ENCODE peak calls at places on chromosome 16, in seven cellular contexts. I is BJ, C is fibroblast of pulmonary artery, Y is RWPE1, G is fibroblast of the aortic adventitia, E is endothelial cell of umbilical vein, F is IMR-90. D is an unnamed sample.
A peak's percentile ranks its signal among the peaks of the same experiment; 100 is the strongest.

GRCh38 chr16:19909750-19910322 is 25.2 kb upstream of the GPRC5B start:
- DNase-seq in E (no peak), F (no peak), I (no peak), C (no peak), G (no peak), Y (no peak), D (no peak)

GRCh38 chr16:11078812-11079459 is 134.6 kb downstream of the CLEC16A start:
- DNase-seq in C (peak; percentile 89), I (peak; percentile 83), G (peak; percentile 99), F (peak; percentile 83), Y (no peak), E (no peak), D (peak; percentile 22)

GRCh38 chr16:17282247-17282646 is 188.5 kb downstream of the XYLT1 start:
- DNase-seq in F (no peak), G (no peak), I (no peak), C (no peak), Y (no peak), E (no peak), D (no peak)

GRCh38 chr16:50538411-50539052 is 9.7 kb upstream of the NKD1 start:
- DNase-seq in Y (peak; percentile 84), E (no peak), I (no peak), F (no peak), C (no peak), G (no peak), D (peak; percentile 64)

GRCh38 chr16:83513006-83513755 is 294.6 kb upstream of the HSBP1 start:
- DNase-seq in Y (peak; percentile 55), F (peak; percentile 89), G (peak; percentile 74), E (no peak), I (peak; percentile 25), C (peak; percentile 46), D (peak; percentile 67)

GRCh38 chr16:89084411-89084810 is 9.2 kb upstream of the ACSF3 start:
- DNase-seq in G (no peak), Y (no peak), C (no peak), E (no peak), F (no peak), I (no peak), D (no peak)

GRCh38 chr16:19008245-19008644 is 24.5 kb downstream of the TMC7 start:
- DNase-seq in F (peak; percentile 87), C (peak; percentile 68), E (no peak), I (peak; percentile 27), G (peak; percentile 95), Y (peak; percentile 57), D (peak; percentile 86)

GRCh38 chr16:81143921-81144471 is 47.8 kb upstream of the GCSH start:
- DNase-seq in G (no peak), Y (peak; percentile 94), I (no peak), E (no peak), F (no peak), C (no peak), D (peak; percentile 76)

GRCh38 chr16:57591086-57591869 is 37.2 kb upstream of the ADGRG1 start:
- DNase-seq in Y (peak; percentile 92), I (peak; percentile 17), E (peak; percentile 74), G (peak; percentile 94), F (peak; percentile 82), C (peak; percentile 78), D (peak; percentile 87)

GRCh38 chr16:53913082-53913870 is 209.3 kb downstream of the FTO start:
- DNase-seq in C (peak; percentile 97), E (no peak), Y (peak; percentile 62), I (peak; percentile 32), G (peak; percentile 97), F (peak; percentile 94), D (peak; percentile 97)

GRCh38 chr16:49458656-49459445 is 85.2 kb downstream of the C16orf78 start:
- DNase-seq in F (no peak), C (no peak), Y (no peak), E (no peak), I (no peak), G (no peak), D (no peak)

GRCh38 chr16:66539628-66540469 is 10.1 kb downstream of the TK2 start:
- DNase-seq in C (no peak), E (no peak), F (no peak), G (no peak), Y (no peak), I (no peak), D (no peak)

GRCh38 chr16:25258856-25259179 is 1.2 kb upstream of the ZKSCAN2 start:
- DNase-seq in Y (no peak), G (no peak), I (no peak), C (no peak), E (no peak), F (no peak), D (no peak)

DNA sequence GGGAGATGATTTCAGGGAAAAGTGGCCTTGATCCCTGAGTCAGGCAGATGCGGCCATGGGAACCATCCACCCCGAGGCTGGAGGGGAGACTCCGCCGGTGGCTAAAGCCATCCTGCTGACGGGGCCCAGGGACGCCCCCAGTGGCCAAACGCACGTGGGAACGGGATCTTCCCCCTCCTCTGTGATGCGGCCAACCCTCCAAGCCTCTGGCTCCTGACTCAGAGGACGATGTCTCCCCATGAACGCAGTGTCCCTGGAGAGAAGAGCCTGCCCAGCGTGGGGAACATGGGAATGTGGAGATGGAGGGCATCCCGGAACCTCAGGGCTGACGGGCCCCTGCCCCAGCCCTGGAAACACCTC is 25.0 kb downstream of the SLC7A5 start:
- DNase-seq in C (no peak), F (peak; percentile 35), G (no peak), Y (no peak), I (no peak), E (no peak), D (no peak)
- TF ChIP-seq CTCF in C (no peak), F (peak; percentile 13), G (no peak), Y (no peak), I (no peak), E (no peak), D (no peak)

DNA sequence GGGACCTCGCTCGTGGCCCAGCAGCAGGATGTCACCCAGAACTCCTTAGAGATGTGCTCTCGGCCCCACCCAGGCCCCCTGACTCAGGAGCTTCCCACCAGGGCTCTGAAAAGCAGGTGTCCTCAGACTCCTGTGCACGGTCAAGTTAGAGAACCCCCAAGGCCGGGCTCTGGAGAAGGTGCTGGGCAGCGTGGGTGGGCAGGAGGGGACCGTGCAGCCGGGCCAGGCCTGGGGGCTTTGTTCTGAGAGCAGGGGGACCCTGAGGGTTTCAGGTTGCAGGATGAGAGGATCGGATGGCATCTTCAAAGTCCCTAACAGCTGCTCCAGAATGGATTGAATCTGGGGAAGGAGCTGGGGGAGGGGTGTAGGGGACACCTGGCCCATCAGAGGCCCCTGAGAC is 164.5 kb upstream of the CIBAR2 start:
- DNase-seq in I (no peak), G (no peak), E (no peak), Y (no peak), C (no peak), F (no peak), D (no peak)
- TF ChIP-seq CTCF in I (no peak), G (no peak), E (no peak), Y (no peak), C (no peak), F (no peak), D (no peak)

GRCh38 chr16:76665571-76666275 is 388.5 kb downstream of the CNTNAP4 start:
- DNase-seq in C (no peak), F (no peak), Y (no peak), G (no peak), E (no peak), I (no peak), D (no peak)
- TF ChIP-seq CTCF in C (peak; percentile 18), F (no peak), Y (no peak), G (peak; percentile 7), E (no peak), I (no peak), D (peak; percentile 5)

GRCh38 chr16:55120408-55120807 is 189.7 kb downstream of the IRX5 start:
- DNase-seq in E (no peak), F (no peak), I (no peak), G (no peak), C (no peak), Y (no peak), D (peak; percentile 15)
- TF ChIP-seq CTCF in E (no peak), F (no peak), I (no peak), G (no peak), C (no peak), Y (no peak), D (no peak)

DNA sequence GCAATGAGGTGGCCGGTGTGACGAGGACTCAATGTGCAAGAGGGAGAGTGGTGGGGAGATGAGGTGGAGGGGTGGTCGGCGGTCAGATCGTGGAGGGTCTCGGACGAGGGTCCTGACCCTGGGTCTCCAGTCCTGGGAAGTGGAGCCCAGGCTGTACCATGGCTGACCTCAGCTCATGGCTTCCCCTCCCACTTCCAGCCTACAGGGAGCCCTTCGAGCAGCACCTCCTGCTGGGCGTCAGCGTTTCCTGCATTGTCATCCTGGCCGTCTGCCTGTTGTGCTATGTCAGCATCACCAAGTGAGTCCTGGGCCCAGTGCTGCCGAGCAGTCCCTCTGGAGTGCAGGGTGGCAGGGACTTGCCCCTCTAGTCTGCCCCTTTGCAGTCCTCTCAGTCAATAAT is 41.8 kb downstream of the IL4R start:
- DNase-seq in E (peak; percentile 46), I (no peak), F (peak; percentile 22), G (peak; percentile 32), C (peak; percentile 60), Y (no peak), D (peak; percentile 52)
- TF ChIP-seq CTCF in E (peak; percentile 44), I (peak; percentile 37), F (peak; percentile 43), G (peak; percentile 34), C (peak; percentile 51), Y (no peak), D (peak; percentile 24)

DNA sequence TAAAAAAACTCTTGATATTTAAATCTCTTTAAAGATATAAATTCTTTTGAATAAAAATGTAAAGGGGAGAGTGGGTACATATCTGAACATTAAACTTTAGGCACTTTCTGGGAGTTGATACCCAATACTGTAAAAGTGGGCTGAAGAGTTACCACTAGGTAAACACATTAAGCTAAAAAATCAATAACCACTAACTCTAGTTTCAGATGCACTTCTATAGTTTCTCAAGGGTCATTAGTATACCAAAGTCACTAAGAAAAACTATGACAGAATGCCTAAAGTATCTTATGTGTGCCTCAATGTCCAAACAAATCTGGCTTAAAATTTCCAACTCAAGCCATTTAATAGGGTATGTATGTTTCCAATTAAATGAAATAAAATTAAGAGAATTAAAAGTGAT is 13.1 kb upstream of the CFDP1 start:
- DNase-seq in Y (no peak), F (no peak), C (no peak), E (no peak), G (no peak), I (no peak), D (no peak)
- TF ChIP-seq CTCF in Y (no peak), F (no peak), C (no peak), E (no peak), G (no peak), I (no peak), D (no peak)

GRCh38 chr16:69453936-69454335 is 29.5 kb downstream of the CYB5B start:
- DNase-seq in F (no peak), E (no peak), C (no peak), Y (no peak), G (no peak), I (no peak), D (no peak)

GRCh38 chr16:69448470-69449193 is 24.2 kb downstream of the CYB5B start:
- DNase-seq in F (peak; percentile 67), E (peak; percentile 55), I (no peak), C (peak; percentile 60), G (peak; percentile 67), Y (no peak), D (no peak)

GRCh38 chr16:69451166-69451565 is 26.7 kb downstream of the CYB5B start:
- DNase-seq in C (no peak), G (no peak), E (no peak), Y (no peak), I (no peak), F (no peak), D (no peak)
- TF ChIP-seq CTCF in C (no peak), G (no peak), E (no peak), Y (no peak), I (no peak), F (no peak), D (no peak)

D was measured in MCF 10A.